ENCODE peak calls at places on chromosome 3, in ten cellular contexts. Q is A172; C is WTC11; J is stimulated activated CD4-positive, alpha-beta T cell treated with anti-CD3 and anti-CD28 coated beads, TNF-alpha, amount 100 ng/mL, for 1 hour; K is PC-3; I is GM12891; F is activated CD4-positive, alpha-beta T cell treated with anti-CD3 and anti-CD28 coated beads, Interleukin-2, amount 50 U/mL, for 48 hours; X is hippocampal formation; Z is H54; U is T-cell. M is an unnamed sample.

GRCh38 chr3:133578548-133579191 is 5.2 kb downstream of the CDV3 start:
- DNase-seq in Q (peak; percentile 50), C (no peak), J (no peak), K (peak; percentile 63), I (no peak), F (no peak), X (no peak), Z (no peak), U (no peak), M (peak; percentile 67)

GRCh38 chr3:179454887-179455286 is 3.6 kb upstream of the GNB4 start:
- DNase-seq in Q (no peak), C (no peak), J (no peak), K (no peak), I (no peak), F (no peak), X (no peak), Z (no peak), U (no peak), M (peak; percentile 71)

GRCh38 chr3:47485812-47486211 is 10.1 kb upstream of the SCAP start:
- DNase-seq in Q (peak; percentile 8), C (no peak), J (no peak), K (peak; percentile 71), I (no peak), F (no peak), X (no peak), Z (no peak), U (no peak), M (peak; percentile 51)

GRCh38 chr3:54936561-54936960 is 8.7 kb upstream of the LRTM1 start:
- DNase-seq in Q (no peak), C (no peak), J (no peak), K (no peak), I (no peak), F (no peak), X (no peak), Z (no peak), U (no peak), M (peak; percentile 43)

GRCh38 chr3:159637895-159638542 is 350.6 kb upstream of the IL12A start:
- DNase-seq in Q (peak; percentile 60), C (no peak), J (no peak), K (peak; percentile 86), I (no peak), F (no peak), X (no peak), Z (no peak), U (no peak), M (peak; percentile 70)

GRCh38 chr3:100105536-100105935 is 8.8 kb downstream of the FILIP1L start:
- DNase-seq in Q (no peak), C (no peak), J (no peak), K (no peak), I (no peak), F (no peak), X (no peak), Z (no peak), U (no peak), M (no peak)

GRCh38 chr3:23202203-23202920 is 765 bp upstream of the UBE2E2 start:
- DNase-seq in Q (no peak), C (peak; percentile 62), J (no peak), K (peak; percentile 11), I (no peak), F (peak; percentile 52), X (no peak), Z (peak; percentile 12), U (peak; percentile 0), M (no peak)

GRCh38 chr3:71208273-71209095 is 375.0 kb downstream of the FOXP1 start:
- DNase-seq in Q (no peak), C (no peak), J (no peak), K (peak; percentile 87), I (no peak), F (no peak), X (no peak), Z (no peak), U (no peak), M (peak; percentile 63)

GRCh38 chr3:125080077-125080476 is 24.3 kb upstream of the HEG1 start:
- DNase-seq in Q (no peak), C (no peak), J (no peak), K (no peak), I (no peak), F (no peak), X (no peak), Z (no peak), U (no peak), M (no peak)

GRCh38 chr3:47016934-47017435 is 37.5 kb downstream of the NBEAL2 start:
- DNase-seq in Q (peak; percentile 85), C (no peak), J (no peak), K (peak; percentile 41), I (peak; percentile 32), F (peak; percentile 43), X (no peak), Z (peak; percentile 92), U (no peak), M (peak; percentile 89)

GRCh38 chr3:22887664-22888291 is 315.3 kb upstream of the UBE2E2 start:
- DNase-seq in Q (peak; percentile 5), C (peak; percentile 16), J (no peak), K (peak; percentile 59), I (no peak), F (no peak), X (peak; percentile 35), Z (no peak), U (no peak), M (peak; percentile 11)

GRCh38 chr3:168730073-168730472 is 634.3 kb upstream of the GOLIM4 start:
- DNase-seq in Q (no peak), C (no peak), J (no peak), K (no peak), I (no peak), F (no peak), X (no peak), Z (no peak), U (no peak), M (no peak)

GRCh38 chr3:120622870-120623718 is 27.0 kb downstream of the NDUFB4 start:
- DNase-seq in Q (peak; percentile 98), C (peak; percentile 69), J (no peak), K (peak; percentile 98), I (no peak), F (no peak), X (no peak), Z (peak; percentile 23), U (no peak), M (peak; percentile 41)

GRCh38 chr3:88810455-88810854 is 297.0 kb upstream of the EPHA3 start:
- DNase-seq in Q (no peak), C (no peak), J (no peak), K (no peak), I (no peak), F (no peak), X (no peak), Z (no peak), U (no peak), M (peak; percentile 34)

GRCh38 chr3:126128504-126129407 is 44.8 kb upstream of the SLC41A3 start:
- DNase-seq in Q (no peak), C (no peak), J (no peak), K (no peak), I (no peak), F (no peak), X (no peak), Z (no peak), U (no peak), M (no peak)

GRCh38 chr3:134527037-134527436 is 41.2 kb downstream of the CEP63 start:
- DNase-seq in Q (no peak), C (peak; percentile 66), J (no peak), K (no peak), I (no peak), F (peak; percentile 18), X (no peak), Z (peak; percentile 2), U (no peak), M (no peak)

GRCh38 chr3:10173926-10174435 is 9.3 kb downstream of the IRAK2 start:
- DNase-seq in Q (peak; percentile 99), C (no peak), J (no peak), K (peak; percentile 32), I (no peak), F (peak; percentile 35), X (peak; percentile 39), Z (peak; percentile 92), U (no peak), M (peak; percentile 93)

GRCh38 chr3:76661527-76662250 is 378.2 kb upstream of the ROBO2 start:
- DNase-seq in Q (no peak), C (no peak), J (no peak), K (no peak), I (no peak), F (no peak), X (no peak), Z (no peak), U (no peak), M (no peak)

GRCh38 chr3:171407746-171408145 is 52.5 kb downstream of the TNIK start:
- DNase-seq in Q (peak; percentile 79), C (no peak), J (no peak), K (peak; percentile 87), I (no peak), F (peak; percentile 14), X (no peak), Z (peak; percentile 32), U (no peak), M (peak; percentile 89)

GRCh38 chr3:19576343-19576742 is 357.7 kb downstream of the EFHB start:
- DNase-seq in Q (no peak), C (no peak), J (no peak), K (no peak), I (no peak), F (no peak), X (no peak), Z (no peak), U (no peak), M (no peak)

GRCh38 chr3:171284308-171285075 is 175.7 kb downstream of the TNIK start:
- DNase-seq in Q (peak; percentile 96), C (no peak), J (no peak), K (peak; percentile 76), I (no peak), F (no peak), X (no peak), Z (peak; percentile 65), U (no peak), M (peak; percentile 96)

GRCh38 chr3:18351069-18351628 is 74.0 kb downstream of the SATB1 start:
- DNase-seq in Q (no peak), C (no peak), J (no peak), K (no peak), I (no peak), F (no peak), X (no peak), Z (no peak), U (no peak), M (no peak)

GRCh38 chr3:16070707-16071106 is 103.8 kb upstream of the GALNT15 start:
- DNase-seq in Q (no peak), C (no peak), J (no peak), K (no peak), I (no peak), F (no peak), X (no peak), Z (no peak), U (no peak), M (no peak)

GRCh38 chr3:97821413-97821809 is 400 bp upstream of the CRYBG3 start:
- DNase-seq in Q (peak; percentile 41), C (peak; percentile 66), J (no peak), K (no peak), I (peak; percentile 6), F (peak; percentile 60), X (no peak), Z (no peak), U (peak; percentile 41), M (no peak)